ENCODE peak calls at places on chromosomes 2 and 18, in four cellular contexts. N is ELR, P is HEK293T, H is KG1. S is an unnamed sample.

GRCh38 chr2:42567806-42568429 is 514 bp upstream of the MTA3 start:
- DNase-seq in N (peak), P (peak), H (no peak), S (peak)

GRCh38 chr2:65064728-65065552 is 8.7 kb downstream of the CEP68 start:
- DNase-seq in N (peak), P (peak), H (peak), S (peak)

GRCh38 chr2:172613035-172613434 is 57.1 kb downstream of the PDK1 start:
- DNase-seq in N (no peak), P (peak), H (no peak), S (no peak)

GRCh38 chr18:79566841-79567370 is 112.7 kb upstream of the CTDP1 start:
- DNase-seq in N (no peak), P (no peak), H (no peak), S (peak)

GRCh38 chr2:122168799-122169198 is 413.3 kb downstream of the TSN start:
- DNase-seq in N (peak), P (no peak), H (no peak), S (no peak)

GRCh38 chr2:214410128-214410775 is 602 bp upstream of the VWC2L start:
- DNase-seq in N (peak), P (no peak), H (no peak), S (no peak)

GRCh38 chr2:27071990-27072830 is 756 bp upstream of the OST4 start:
- DNase-seq in N (no peak), P (peak), H (no peak), S (peak)

GRCh38 chr2:140624188-140624587 is 1506.6 kb downstream of the LRP1B start:
- DNase-seq in N (no peak), P (no peak), H (no peak), S (no peak)

GRCh38 chr2:235414422-235414821 is 79.4 kb upstream of the AGAP1 start:
- DNase-seq in N (no peak), P (no peak), H (no peak), S (no peak)

S was measured in psoas muscle.